ENCODE peak calls at places on chromosomes 1 and 21, in six cellular contexts. K is A549, X is HepG2, C is GM12878, G is upper lobe of left lung, W is K562. I is an unnamed sample.

GRCh38 chr1:210262897-210263272 is 30.3 kb downstream of the SERTAD4 start:
- ATAC-seq in X (no peak), C (no peak), G (no peak), K (no peak), W (no peak), I (no peak)

GRCh38 chr1:17700981-17701870 is 53.9 kb upstream of the ACTL8 start:
- ATAC-seq in K (no peak), G (no peak), C (no peak), W (no peak), X (peak), I (no peak)

GRCh38 chr1:45516465-45516864 is 5.2 kb downstream of the PRDX1 start:
- ATAC-seq in C (no peak), W (no peak), G (no peak), X (no peak), K (no peak), I (no peak)

GRCh38 chr21:22710725-22711124 is 1712.5 kb downstream of the NCAM2 start:
- ATAC-seq in X (no peak), W (no peak), G (no peak), K (no peak), C (no peak), I (no peak)

GRCh38 chr1:183609313-183609712 is 19.1 kb upstream of the NCF2 start:
- ATAC-seq in W (peak), X (peak), G (peak), K (peak), C (peak), I (peak)

GRCh38 chr1:36109041-36109679 is 15.9 kb downstream of the COL8A2 start:
- ATAC-seq in W (peak), X (no peak), K (peak), C (peak), G (peak), I (no peak)

GRCh38 chr1:3134378-3135072 is 65.5 kb downstream of the PRDM16 start:
- ATAC-seq in G (peak), K (no peak), C (no peak), W (no peak), X (peak), I (no peak)

GRCh38 chr1:214397497-214397896 is 116.5 kb downstream of the SMYD2 start:
- ATAC-seq in K (no peak), X (no peak), C (no peak), W (no peak), G (no peak), I (no peak)

GRCh38 chr1:206059354-206059915 is 6.5 kb downstream of the RHEX start:
- ATAC-seq in K (no peak), X (no peak), C (peak), G (peak), W (no peak), I (no peak)

GRCh38 chr1:28812669-28813468 is 899 bp downstream of the OPRD1 start:
- ATAC-seq in K (no peak), X (peak), W (no peak), G (no peak), C (no peak), I (no peak)

GRCh38 chr1:94044891-94045290 is 76.1 kb downstream of the ABCA4 start:
- ATAC-seq in W (no peak), G (no peak), C (no peak), X (no peak), K (no peak), I (no peak)

GRCh38 chr1:221908573-221908972 is 166.7 kb upstream of the DUSP10 start:
- ATAC-seq in K (no peak), W (no peak), G (no peak), X (no peak), C (no peak), I (no peak)

GRCh38 chr21:23624281-23624680 is 1983.0 kb downstream of the MRPL39 start:
- ATAC-seq in G (no peak), C (no peak), K (no peak), X (no peak), W (no peak), I (no peak)

GRCh38 chr1:50488876-50489275 is 65.6 kb upstream of the DMRTA2 start:
- ATAC-seq in C (no peak), W (no peak), K (no peak), X (no peak), G (no peak), I (no peak)

GRCh38 chr1:71068325-71069240 is 12.3 kb downstream of the ZRANB2 start:
- ATAC-seq in X (no peak), G (no peak), K (no peak), W (no peak), C (peak), I (no peak)

GRCh38 chr21:43740497-43741156 is 21.7 kb downstream of the PDXK start:
- ATAC-seq in C (peak), W (no peak), G (peak), X (peak), K (peak), I (peak)

GRCh38 chr1:222165625-222166024 is 382.3 kb downstream of the HHIPL2 start:
- ATAC-seq in X (no peak), G (no peak), W (no peak), K (no peak), C (no peak), I (no peak)

GRCh38 chr1:26627959-26628358 is 67.9 kb upstream of the ARID1A start:
- ATAC-seq in C (peak), X (no peak), G (no peak), K (no peak), W (no peak), I (no peak)

GRCh38 chr1:44946720-44947059 is 39.7 kb downstream of the EIF2B3 start:
- ATAC-seq in X (peak), G (no peak), C (no peak), W (peak), K (no peak), I (no peak)

GRCh38 chr1:226063362-226064167 is 1.0 kb downstream of the H3-3A start:
- ATAC-seq in K (peak), W (peak), G (peak), C (peak), X (no peak), I (no peak)

GRCh38 chr1:20386682-20387081 is 96.0 kb downstream of the VWA5B1 start:
- ATAC-seq in W (no peak), K (no peak), X (no peak), C (no peak), G (no peak), I (no peak)

GRCh38 chr21:44907225-44907965 is 13.3 kb downstream of the ITGB2 start:
- ATAC-seq in W (peak), C (peak), K (no peak), G (no peak), X (peak), I (no peak)

GRCh38 chr1:154304664-154305337 is 16.1 kb upstream of the AQP10 start:
- ATAC-seq in C (peak), K (peak), W (no peak), X (no peak), G (no peak), I (no peak)

GRCh38 chr21:41975391-41976272 is 21.8 kb upstream of the C2CD2 start:
- ATAC-seq in K (no peak), W (peak), X (peak), C (no peak), G (peak), I (no peak)

GRCh38 chr21:41972511-41973205 is 18.8 kb upstream of the C2CD2 start:
- ATAC-seq in C (no peak), X (no peak), K (no peak), G (no peak), W (no peak), I (no peak)

GRCh38 chr21:41973427-41973831 is 19.6 kb upstream of the C2CD2 start:
- ATAC-seq in G (no peak), C (no peak), K (no peak), W (no peak), X (no peak), I (no peak)

GRCh38 chr21:41974752-41975053 is 20.9 kb upstream of the C2CD2 start:
- ATAC-seq in W (no peak), C (no peak), K (no peak), G (no peak), X (no peak), I (no peak)

DNA sequence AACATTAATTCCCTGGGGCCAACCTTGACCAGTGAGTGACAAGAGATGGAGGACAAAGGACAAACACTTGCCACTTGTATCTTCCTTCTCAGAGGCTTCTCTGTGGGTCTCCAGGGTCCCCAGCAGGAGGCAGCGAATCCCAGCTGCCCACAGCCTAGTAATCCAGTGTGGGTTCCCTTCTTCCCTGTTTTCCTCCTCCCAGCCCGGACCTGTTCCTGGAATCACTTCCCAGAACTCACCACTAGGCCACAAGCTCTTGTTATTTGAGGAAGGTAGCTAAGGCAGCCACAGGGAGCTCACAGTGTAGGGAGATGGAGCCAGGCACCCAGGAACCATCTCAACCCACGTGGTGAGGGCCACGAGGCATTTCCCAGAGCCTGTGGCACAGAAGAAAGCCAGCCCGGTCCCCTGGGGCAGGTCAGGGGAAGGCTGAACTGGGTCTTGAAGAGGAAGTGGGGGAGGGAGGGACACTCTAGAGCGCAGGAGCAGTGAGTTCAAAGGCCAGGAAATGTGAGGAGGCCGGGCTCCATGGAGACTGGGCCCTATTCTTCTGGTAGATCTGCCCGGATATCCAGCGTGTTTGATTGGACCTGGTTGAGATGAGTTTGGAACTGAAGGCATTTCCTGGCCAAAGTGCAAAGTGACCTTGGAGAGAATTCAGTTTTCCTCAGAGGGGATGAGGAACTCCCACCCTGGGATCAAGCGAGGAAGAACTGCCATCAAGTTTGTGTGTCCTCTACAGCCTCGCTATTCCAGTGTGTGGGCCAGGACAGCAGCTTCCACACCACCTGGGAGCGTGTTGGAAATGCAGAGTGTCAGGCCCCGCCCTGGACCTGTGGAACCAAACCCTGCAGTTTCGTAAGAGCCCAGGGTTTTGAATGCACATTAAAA is 20.3 kb upstream of the C2CD2 start:
- ATAC-seq in G (peak), C (peak), K (peak), X (peak), W (peak), I (peak)
- H3K27ac ChIP-seq in G (no peak), C (no peak), K (no peak), X (no peak), W (no peak), I (no peak)

GRCh38 chr1:218482683-218483082 is 137.5 kb downstream of the TGFB2 start:
- ATAC-seq in K (no peak), W (no peak), C (no peak), G (peak), X (no peak), I (peak)
- TF ChIP-seq EP300 in K (no peak), W (no peak), C (no peak), G (no peak), X (no peak), I (no peak)

GRCh38 chr1:38029725-38030511 is 16.7 kb downstream of the POU3F1 start:
- ATAC-seq in W (no peak), G (no peak), K (peak), C (peak), X (peak), I (peak)

GRCh38 chr1:38029081-38029681 is 16.6 kb downstream of the UTP11 start:
- ATAC-seq in G (no peak), K (no peak), W (peak), C (no peak), X (peak), I (no peak)

GRCh38 chr1:38030596-38031512 is 15.7 kb downstream of the POU3F1 start:
- ATAC-seq in K (no peak), W (no peak), C (no peak), G (no peak), X (no peak), I (no peak)

GRCh38 chr1:38028671-38029070 is 16.1 kb downstream of the UTP11 start:
- ATAC-seq in K (no peak), G (no peak), X (peak), C (peak), W (peak), I (no peak)

DNA sequence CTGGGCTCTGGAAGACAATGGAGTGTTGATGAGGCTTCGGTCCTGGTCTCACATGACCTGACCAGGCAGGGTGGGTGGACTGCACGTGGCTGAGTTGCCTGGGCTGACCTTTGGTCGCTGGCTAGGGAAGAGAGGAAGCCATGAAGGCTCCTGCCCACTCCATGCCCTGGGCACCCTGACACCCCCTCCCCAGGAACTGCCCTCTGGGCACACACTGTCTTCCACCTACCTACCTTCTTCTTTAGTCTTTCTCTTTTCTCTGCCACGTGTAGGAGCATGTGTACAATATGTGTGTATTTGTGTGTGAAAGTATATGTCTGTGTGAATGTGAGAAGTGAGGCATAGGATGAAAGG is 15.1 kb downstream of the POU3F1 start:
- ATAC-seq in G (no peak), W (no peak), X (peak), C (no peak), K (no peak), I (no peak)
- H3K27ac ChIP-seq in G (no peak), W (no peak), X (no peak), C (no peak), K (no peak), I (no peak)

GRCh38 chr1:179815642-179816041 is 62.0 kb downstream of the TOR1AIP2 start:
- ATAC-seq in G (no peak), C (no peak), X (no peak), W (no peak), K (no peak), I (no peak)

GRCh38 chr1:179813626-179814351 is 63.8 kb downstream of the TOR1AIP2 start:
- ATAC-seq in K (no peak), W (no peak), X (no peak), G (no peak), C (no peak), I (no peak)

GRCh38 chr1:179816196-179816960 is 61.2 kb downstream of the TOR1AIP2 start:
- ATAC-seq in X (no peak), G (no peak), W (no peak), K (no peak), C (no peak), I (no peak)

GRCh38 chr1:179812501-179813292 is 64.9 kb downstream of the TOR1AIP2 start:
- ATAC-seq in G (no peak), C (no peak), W (no peak), K (no peak), X (no peak), I (no peak)

GRCh38 chr1:179814513-179814838 is 63.1 kb downstream of the TOR1AIP2 start:
- ATAC-seq in K (peak), G (peak), C (peak), X (peak), W (peak), I (peak)
- TF ChIP-seq EP300 in K (no peak), G (no peak), C (no peak), X (no peak), W (no peak), I (no peak)

I was measured in gastroesophageal sphincter.